ENCODE peak calls at places on chromosomes 12 and 14, in seven cellular contexts. Y is osteocyte; H is stimulated activated CD8-positive, alpha-beta memory T cell treated with anti-CD3 and anti-CD28 coated beads, Interleukin-4, amount 100 ng/mL, for 4 hours; B is iPS DF 19.7; A is IMR-90; R is T-helper 1 cell; C is T follicular helper cell. E is an unnamed sample.

GRCh38 chr14:49865431-49865859 is 12.9 kb upstream of the NEMF start:
- DNase-seq in A (peak; percentile 63), R (peak; percentile 38), Y (no peak), C (peak; percentile 59), B (no peak), H (peak; percentile 57), E (peak; percentile 47)

GRCh38 chr14:94360945-94361565 is 27.3 kb downstream of the SERPINA1 start:
- DNase-seq in C (no peak), R (no peak), A (no peak), Y (no peak), H (no peak), B (no peak), E (no peak)

GRCh38 chr14:36905272-36906046 is 243.8 kb downstream of the PAX9 start:
- DNase-seq in C (no peak), B (no peak), R (no peak), H (no peak), Y (no peak), A (no peak), E (no peak)

GRCh38 chr12:132804426-132804861 is 24.2 kb downstream of the GOLGA3 start:
- DNase-seq in R (no peak), A (no peak), C (no peak), B (no peak), H (no peak), Y (no peak), E (no peak)

GRCh38 chr12:132474237-132474741 is 15.7 kb upstream of the FBRSL1 start:
- DNase-seq in A (no peak), C (peak; percentile 28), H (no peak), Y (no peak), B (no peak), R (no peak), E (no peak)

GRCh38 chr12:120350576-120351350 is 18.2 kb downstream of the MSI1 start:
- DNase-seq in C (no peak), Y (no peak), R (no peak), B (no peak), H (no peak), A (no peak), E (no peak)

GRCh38 chr12:94678396-94678795 is 28.0 kb upstream of the TMCC3 start:
- DNase-seq in C (no peak), R (no peak), A (no peak), B (no peak), H (no peak), Y (peak; percentile 27), E (no peak)

GRCh38 chr12:39846971-39847661 is 227.5 kb upstream of the ABCD2 start:
- DNase-seq in H (no peak), A (peak; percentile 42), Y (no peak), B (no peak), C (no peak), R (no peak), E (no peak)

GRCh38 chr12:47302111-47302597 is 222.4 kb upstream of the AMIGO2 start:
- DNase-seq in C (no peak), Y (no peak), A (no peak), H (no peak), B (no peak), R (no peak), E (no peak)

GRCh38 chr12:34340534-34341361 is 318.5 kb downstream of the ALG10 start:
- DNase-seq in C (no peak), R (no peak), A (no peak), Y (no peak), B (no peak), H (no peak), E (no peak)